ENCODE peak calls at places on chromosomes 7 and 10, in seven cellular contexts. G is lower leg skin, F is brain microvascular endothelial cell, U is sigmoid colon, B is spleen, V is BJ, J is fibroblast of the aortic adventitia. R is an unnamed sample.

GRCh38 chr7:44218418-44219201 is 17.8 kb downstream of the YKT6 start:
- DNase-seq in G (peak; percentile 75), F (no peak), U (peak; percentile 52), B (peak; percentile 68), V (no peak), J (no peak), R (no peak)

GRCh38 chr10:95513941-95514392 is 47.2 kb downstream of the SORBS1 start:
- DNase-seq in G (no peak), F (no peak), U (peak; percentile 86), B (no peak), V (no peak), J (peak; percentile 27), R (no peak)

GRCh38 chr10:84537447-84537931 is 209.1 kb downstream of the CCSER2 start:
- DNase-seq in G (no peak), F (peak; percentile 56), U (no peak), B (no peak), V (no peak), J (peak; percentile 74), R (peak; percentile 25)

GRCh38 chr10:64574371-64574770 is 1053.2 kb downstream of the REEP3 start:
- DNase-seq in G (no peak), F (no peak), U (no peak), B (no peak), V (no peak), J (no peak), R (no peak)

GRCh38 chr10:126321455-126321854 is 66.8 kb downstream of the ADAM12 start:
- DNase-seq in G (no peak), F (no peak), U (no peak), B (no peak), V (no peak), J (peak; percentile 75), R (no peak)

GRCh38 chr7:26309089-26309488 is 17.4 kb downstream of the SNX10 start:
- DNase-seq in G (peak; percentile 32), F (no peak), U (no peak), B (no peak), V (no peak), J (no peak), R (no peak)

GRCh38 chr10:93193886-93194285 is 120.2 kb downstream of the CYP26A1 start:
- DNase-seq in G (no peak), F (no peak), U (no peak), B (no peak), V (no peak), J (no peak), R (no peak)

GRCh38 chr10:29254123-29255046 is 34.5 kb upstream of the LYZL1 start:
- DNase-seq in G (no peak), F (peak; percentile 95), U (no peak), B (no peak), V (no peak), J (peak; percentile 72), R (no peak)

GRCh38 chr7:8058322-8058721 is 89.7 kb downstream of the GLCCI1 start:
- DNase-seq in G (no peak), F (no peak), U (no peak), B (no peak), V (no peak), J (no peak), R (no peak)

GRCh38 chr10:33506838-33507661 is 172.6 kb upstream of the NRP1 start:
- DNase-seq in G (no peak), F (peak; percentile 43), U (no peak), B (no peak), V (no peak), J (peak; percentile 70), R (no peak)

GRCh38 chr7:116542618-116543017 is 17.8 kb downstream of the CAV1 start:
- DNase-seq in G (no peak), F (peak; percentile 47), U (no peak), B (no peak), V (no peak), J (no peak), R (no peak)

GRCh38 chr7:131861620-131862346 is 305.4 kb upstream of the PODXL start:
- DNase-seq in G (peak; percentile 15), F (no peak), U (no peak), B (no peak), V (peak; percentile 13), J (peak; percentile 79), R (no peak)

GRCh38 chr10:88896336-88897018 is 16.4 kb downstream of the STAMBPL1 start:
- DNase-seq in G (no peak), F (no peak), U (no peak), B (no peak), V (no peak), J (no peak), R (no peak)

GRCh38 chr7:50406935-50407334 is 43.2 kb downstream of the FIGNL1 start:
- DNase-seq in G (no peak), F (no peak), U (no peak), B (no peak), V (no peak), J (no peak), R (no peak)

GRCh38 chr7:25759748-25760147 is 392.2 kb upstream of the NFE2L3 start:
- DNase-seq in G (no peak), F (no peak), U (no peak), B (no peak), V (no peak), J (no peak), R (no peak)

GRCh38 chr10:86025509-86025908 is 341.1 kb downstream of the GRID1 start:
- DNase-seq in G (no peak), F (no peak), U (no peak), B (no peak), V (no peak), J (no peak), R (no peak)

GRCh38 chr10:92590623-92591549 is 2.0 kb upstream of the KIF11 start:
- DNase-seq in G (no peak), F (peak; percentile 51), U (no peak), B (peak; percentile 83), V (no peak), J (peak; percentile 74), R (no peak)

GRCh38 chr7:90772410-90772809 is 176.3 kb downstream of the CDK14 start:
- DNase-seq in G (no peak), F (no peak), U (no peak), B (no peak), V (no peak), J (no peak), R (no peak)

GRCh38 chr7:927031-927671 is 27.3 kb downstream of the ADAP1 start:
- DNase-seq in G (peak; percentile 74), F (no peak), U (peak; percentile 54), B (peak; percentile 70), V (no peak), J (no peak), R (no peak)

DNA sequence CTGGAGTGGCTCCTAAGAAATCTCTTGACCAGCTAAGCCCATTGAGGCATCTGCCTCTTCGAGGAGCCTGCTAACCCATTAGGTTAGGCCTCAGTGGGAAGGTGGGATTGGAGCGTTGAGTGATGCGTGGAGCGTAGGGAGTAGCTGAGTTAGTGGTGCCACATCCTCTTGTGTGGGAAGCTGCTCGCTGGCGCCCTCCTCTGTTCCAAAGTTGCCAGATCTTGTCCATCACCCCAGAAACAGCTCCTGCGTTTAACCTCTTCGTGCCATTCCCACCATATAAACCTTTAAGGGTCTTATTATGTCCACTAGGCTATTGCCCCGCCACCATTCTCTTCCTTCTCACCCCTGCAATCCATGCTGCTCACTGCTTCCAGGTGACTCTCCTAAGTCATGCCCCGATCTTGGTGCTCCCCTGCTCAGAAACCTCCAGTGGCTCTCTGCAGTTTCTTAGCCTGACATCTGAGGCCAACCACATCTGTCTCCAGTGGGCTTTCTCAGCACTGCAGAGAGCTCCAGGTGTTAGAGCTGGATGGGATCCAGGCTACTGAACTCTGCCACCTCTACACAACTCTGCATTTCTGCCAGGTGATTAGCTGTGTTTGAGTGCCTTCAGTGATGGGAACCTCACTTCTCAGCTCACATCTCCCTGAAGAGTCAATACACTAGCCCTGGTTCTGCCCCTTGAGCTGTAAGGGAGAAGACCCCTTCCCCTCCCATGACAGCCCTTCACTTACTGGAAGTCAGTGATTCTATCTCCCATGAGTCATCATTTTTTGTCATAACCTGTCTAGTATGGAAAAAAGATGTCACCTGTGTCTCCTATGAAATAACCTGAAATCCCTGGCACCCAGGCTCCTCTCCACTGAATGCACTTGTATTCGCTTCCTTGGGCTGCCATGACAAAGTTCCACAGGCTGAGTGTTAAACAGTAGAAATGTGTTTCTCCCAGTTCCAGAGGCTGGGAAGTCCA is 65.0 kb upstream of the FGFR2 start:
- DNase-seq in G (no peak), F (no peak), U (no peak), B (no peak), V (no peak), J (no peak), R (no peak)
- TF ChIP-seq CTCF in G (no peak), F (no peak), U (no peak), B (no peak), V (no peak), J (no peak), R (peak; percentile 6)

GRCh38 chr10:60414111-60414510 is 24.4 kb upstream of the ANK3 start:
- DNase-seq in G (no peak), F (no peak), U (no peak), B (no peak), V (no peak), J (peak; percentile 11), R (no peak)
- TF ChIP-seq CTCF in G (no peak), F (peak; percentile 41), U (no peak), B (no peak), V (no peak), J (no peak), R (no peak)

DNA sequence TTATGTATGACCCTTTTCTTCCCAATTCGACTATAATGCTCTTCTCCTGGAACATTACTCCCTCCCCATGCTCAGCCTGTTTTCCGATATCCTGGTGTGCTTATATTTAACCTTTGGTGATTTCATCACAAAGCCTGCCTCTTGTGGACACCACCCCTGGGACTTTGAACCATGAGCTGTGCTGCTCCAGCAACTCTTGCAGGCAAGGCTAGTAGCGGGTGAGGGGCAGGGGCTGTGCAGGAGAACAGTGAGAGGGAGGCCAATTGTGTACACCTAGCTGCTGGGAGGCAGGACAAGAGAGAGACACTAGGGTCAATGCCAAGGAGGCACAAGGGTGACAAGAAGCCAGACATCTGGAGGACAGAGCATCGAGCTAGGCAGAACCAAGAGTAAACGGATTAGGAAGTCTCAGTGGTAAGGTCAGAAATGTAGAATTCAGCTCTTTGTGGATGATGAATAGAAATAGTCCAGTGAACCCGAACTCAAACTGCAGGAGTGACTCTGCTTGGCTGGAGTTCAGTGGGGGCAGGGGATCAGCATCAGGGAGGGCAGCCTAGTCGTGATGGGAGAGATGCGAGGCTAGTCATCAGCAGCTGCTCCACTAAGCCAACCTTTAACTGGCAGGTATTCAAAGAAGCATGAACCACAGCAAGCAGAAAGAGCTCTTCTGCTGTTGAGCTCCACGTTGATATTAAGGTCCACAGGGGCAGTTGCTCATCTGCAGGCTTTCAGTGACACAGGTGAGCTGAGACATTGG is 31.0 kb upstream of the MKI67 start:
- DNase-seq in G (no peak), F (no peak), U (no peak), B (no peak), V (no peak), J (no peak), R (no peak)
- TF ChIP-seq CTCF in G (no peak), F (no peak), U (no peak), B (no peak), V (no peak), J (no peak), R (no peak)

DNA sequence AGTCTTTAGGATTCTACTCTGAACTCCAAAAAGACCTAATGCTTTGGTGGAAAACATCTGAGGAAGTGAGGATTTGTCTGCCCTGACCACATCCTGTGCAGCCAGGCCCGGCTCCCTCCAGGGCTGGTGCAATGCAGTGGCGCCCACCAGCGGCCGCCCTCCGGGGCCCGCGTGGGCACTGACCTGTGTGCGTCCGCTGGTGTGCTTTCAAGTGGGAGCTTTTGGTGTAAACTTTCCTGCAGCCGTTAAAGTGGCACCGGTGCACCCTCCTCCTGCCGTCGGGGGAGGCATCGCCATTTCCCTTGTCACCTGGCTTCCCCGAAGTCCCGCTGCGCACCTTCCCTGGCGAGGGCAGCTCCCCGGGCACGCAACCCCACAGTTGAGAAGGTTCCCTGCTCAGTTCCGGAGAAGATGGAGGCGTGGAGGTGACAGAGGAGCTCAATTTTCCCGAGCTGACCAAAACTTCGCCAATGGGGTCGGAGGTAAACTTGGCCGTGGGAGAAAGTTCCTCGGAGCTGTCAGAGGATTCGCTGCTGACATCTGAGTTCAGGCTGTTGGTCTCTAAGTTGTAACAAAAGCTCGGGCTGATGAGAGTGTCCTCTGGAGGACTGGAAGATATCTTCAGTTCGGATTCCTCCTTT is 3.4 kb downstream of the KLF6 start:
- DNase-seq in G (peak; percentile 90), F (peak; percentile 41), U (peak; percentile 81), B (peak; percentile 93), V (no peak), J (peak; percentile 71), R (no peak)
- TF ChIP-seq CTCF in G (no peak), F (peak; percentile 72), U (no peak), B (peak; percentile 53), V (peak; percentile 57), J (peak; percentile 74), R (peak; percentile 73)